ENCODE peak calls at places on chromosomes 7 and 10, in nine cellular contexts. G is psoas muscle; H is naive thymus-derived CD4-positive, alpha-beta T cell; J is stimulated activated CD4-positive, alpha-beta T cell treated with anti-CD3 and anti-CD28 coated beads, Interleukin-4, amount 100 ng/mL, for 1 hour; O is colonic mucosa; D is ACHN; I is activated effector memory CD4-positive, alpha-beta T cell treated with Interleukin-2 at 50 U/mL for 16 hours; S is hepatocyte; R is progenitor cell of endocrine pancreas. C is an unnamed sample.

GRCh38 chr10:1521741-1522140 is 215.6 kb downstream of the ADARB2 start:
- DNase-seq in G (no peak), H (no peak), J (no peak), O (no peak), D (no peak), I (no peak), S (no peak), R (no peak), C (peak)

GRCh38 chr7:130971297-130971696 is 237.3 kb upstream of the KLF14 start:
- DNase-seq in G (no peak), H (no peak), J (peak), O (no peak), D (no peak), I (no peak), S (no peak), R (no peak), C (no peak)

GRCh38 chr7:46852795-46853194 is 729.1 kb downstream of the TNS3 start:
- DNase-seq in G (no peak), H (no peak), J (no peak), O (no peak), D (no peak), I (no peak), S (no peak), R (no peak), C (no peak)

GRCh38 chr10:624605-625334 is 64.7 kb downstream of the DIP2C start:
- DNase-seq in G (peak), H (no peak), J (no peak), O (peak), D (peak), I (no peak), S (peak), R (no peak), C (peak)

GRCh38 chr10:70232155-70232858 is 922 bp downstream of the PPA1 start:
- DNase-seq in G (peak), H (peak), J (peak), O (peak), D (peak), I (peak), S (peak), R (no peak), C (no peak)

GRCh38 chr10:96275685-96276418 is 4.5 kb upstream of the BLNK start:
- DNase-seq in G (no peak), H (no peak), J (no peak), O (peak), D (no peak), I (no peak), S (no peak), R (no peak), C (no peak)

GRCh38 chr10:125284875-125285597 is 124.7 kb upstream of the CTBP2 start:
- DNase-seq in G (no peak), H (no peak), J (no peak), O (no peak), D (peak), I (no peak), S (no peak), R (no peak), C (no peak)

GRCh38 chr10:70404906-70405824 is 1.2 kb downstream of the EIF4EBP2 start:
- DNase-seq in G (peak), H (no peak), J (peak), O (peak), D (peak), I (peak), S (peak), R (no peak), C (no peak)

C was measured in H1.